ENCODE peak calls at places on chromosomes 13 and 19, in four cellular contexts. X is SK-N-SH, W is K562, K is GM12878. A is an unnamed sample.
A peak's percentile ranks its signal among the peaks of the same experiment; 100 is the strongest.

GRCh38 chr19:38037151-38037611 is 130.2 kb downstream of the SIPA1L3 start:
- DNase-seq in X (no peak), W (no peak), K (no peak), A (no peak)

GRCh38 chr13:31009166-31009565 is 76.7 kb downstream of the TEX26 start:
- DNase-seq in X (no peak), W (no peak), K (no peak), A (no peak)

GRCh38 chr13:113584870-113585671 is 518 bp downstream of the TFDP1 start:
- DNase-seq in X (peak; percentile 77), W (peak; percentile 56), K (no peak), A (peak; percentile 50)

GRCh38 chr13:50323440-50324070 is 308.3 kb downstream of the KCNRG start:
- DNase-seq in X (no peak), W (no peak), K (no peak), A (no peak)

GRCh38 chr19:45568732-45569131 is 15.9 kb downstream of the OPA3 start:
- DNase-seq in X (no peak), W (no peak), K (no peak), A (no peak)

GRCh38 chr13:101149735-101150380 is 266.4 kb downstream of the NALCN start:
- DNase-seq in X (peak; percentile 65), W (no peak), K (no peak), A (no peak)

GRCh38 chr19:17687857-17688784 is at the start of gene UNC13A:
- DNase-seq in X (peak; percentile 96), W (peak; percentile 90), K (no peak), A (no peak)

GRCh38 chr19:54421169-54421516 is 5.9 kb downstream of the TTYH1 start:
- DNase-seq in X (no peak), W (no peak), K (no peak), A (no peak)

GRCh38 chr19:46786236-46787039 is 2.0 kb downstream of the SLC1A5 start:
- DNase-seq in X (peak; percentile 86), W (peak; percentile 75), K (no peak), A (peak; percentile 61)

GRCh38 chr13:69585656-69586055 is 522.0 kb upstream of the ATXN8OS start:
- DNase-seq in X (no peak), W (no peak), K (no peak), A (no peak)

GRCh38 chr19:15615526-15615925 is 508 bp downstream of the CYP4F8 start:
- DNase-seq in X (no peak), W (no peak), K (no peak), A (no peak)

DNA sequence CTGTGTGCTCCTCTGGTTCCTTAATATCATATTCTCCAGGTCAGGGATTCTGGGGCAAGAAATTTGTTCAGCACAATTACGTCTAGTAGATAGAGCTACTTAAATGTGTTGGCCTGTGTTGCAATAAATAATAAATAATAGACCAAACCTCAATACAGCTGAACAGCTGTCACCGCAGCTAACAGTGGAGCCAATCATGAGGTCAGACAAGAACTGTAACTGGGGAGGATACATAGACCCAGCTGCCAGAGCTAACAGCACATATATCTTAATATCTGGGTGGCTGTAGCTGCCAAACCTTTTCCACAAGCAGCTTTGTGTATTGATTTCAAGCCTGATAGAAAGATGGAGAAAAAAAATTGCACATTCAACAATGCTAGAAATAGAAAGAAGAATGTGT is 1596.4 kb upstream of the PCDH20 start:
- DNase-seq in X (no peak), W (no peak), K (no peak), A (no peak)
- TF ChIP-seq CHD2 in X (no peak), W (no peak), K (no peak), A (no peak)

GRCh38 chr13:75766636-75767035 is 130.5 kb downstream of the LMO7 start:
- DNase-seq in X (no peak), W (no peak), K (no peak), A (no peak)
- H3K4me3 ChIP-seq in X (no peak overlapping the region), W (no peak overlapping the region), K (no peak overlapping the region), A (no peak overlapping the region)

DNA sequence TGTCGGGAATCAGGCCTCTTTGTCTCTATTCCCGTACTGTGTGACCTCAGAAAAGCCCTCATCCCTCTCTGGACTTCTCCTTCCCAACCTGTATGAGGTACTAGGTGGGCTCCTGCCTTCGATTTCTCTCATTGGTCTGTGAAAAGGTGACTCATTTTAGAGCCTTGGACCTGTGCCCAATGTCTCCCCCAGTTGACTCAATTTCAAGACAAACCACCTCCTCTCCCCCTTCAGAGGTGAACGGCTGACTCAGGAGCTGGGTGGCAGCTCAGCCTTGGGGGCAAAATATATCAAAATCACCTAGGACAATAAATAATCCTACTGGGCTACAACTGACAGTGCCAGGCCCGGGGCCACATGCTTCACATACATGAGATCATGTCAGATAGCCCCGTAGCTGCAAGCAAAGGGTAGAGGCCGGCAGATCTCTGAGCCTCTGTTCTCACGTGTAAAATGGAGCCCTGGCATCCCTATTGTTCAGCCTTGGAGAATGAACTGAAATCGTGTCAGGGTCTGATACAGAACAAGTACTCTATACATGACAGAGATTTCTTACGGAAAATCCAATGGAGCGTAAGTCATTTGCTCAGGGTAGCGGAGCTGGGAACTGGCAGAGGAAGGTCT is 543 bp downstream of the COQ8B start:
- DNase-seq in X (no peak), W (peak; percentile 54), K (peak; percentile 26), A (no peak)
- TF ChIP-seq NRF1 in X (no peak), W (no peak), K (no peak), A (no peak)

GRCh38 chr13:51331354-51331861 is 8.1 kb upstream of the SERPINE3 start:
- DNase-seq in X (no peak), W (no peak), K (peak; percentile 26), A (no peak)

GRCh38 chr13:51332566-51333361 is 6.7 kb upstream of the SERPINE3 start:
- DNase-seq in X (no peak), W (no peak), K (no peak), A (no peak)

GRCh38 chr13:51328488-51328887 is 11.0 kb upstream of the SERPINE3 start:
- DNase-seq in X (no peak), W (no peak), K (no peak), A (peak; percentile 77)

GRCh38 chr13:51333421-51333820 is 6.1 kb upstream of the SERPINE3 start:
- DNase-seq in X (no peak), W (no peak), K (no peak), A (no peak)

DNA sequence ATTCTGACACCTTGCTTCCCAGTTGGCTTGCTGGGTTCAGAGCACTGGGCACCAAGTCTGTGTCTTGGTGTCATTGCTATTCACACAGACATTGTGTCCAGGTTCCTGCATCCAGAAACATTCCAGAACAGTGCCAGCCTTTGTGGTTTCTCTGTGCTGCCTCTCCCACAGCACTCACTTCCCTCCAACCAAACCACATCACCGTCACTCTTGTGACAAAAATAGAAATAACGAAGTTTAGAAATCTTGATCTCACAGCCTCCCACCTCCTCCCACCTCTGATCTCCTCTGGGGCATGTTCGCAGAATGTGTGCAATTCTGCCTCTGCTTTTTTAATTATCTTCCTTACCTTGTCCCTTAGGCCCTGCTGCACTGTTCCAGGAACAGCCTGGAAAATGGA is 8.8 kb upstream of the SERPINE3 start:
- DNase-seq in X (no peak), W (no peak), K (peak; percentile 7), A (no peak)
- TF ChIP-seq CHD2 in X (no peak), W (no peak), K (peak; percentile 53), A (no peak)

GRCh38 chr13:99287544-99287943 is 19.7 kb downstream of the GPR183 start:
- DNase-seq in X (no peak), W (no peak), K (no peak), A (no peak)
- H3K4me3 ChIP-seq in X (no peak overlapping the region), W (no peak overlapping the region), K (no peak overlapping the region), A (no peak overlapping the region)

GRCh38 chr13:41007359-41008118 is 11.6 kb downstream of the ELF1 start:
- DNase-seq in X (no peak), W (no peak), K (no peak), A (no peak)
- TF ChIP-seq NRF1 in X (no peak), W (no peak), K (no peak), A (no peak)

DNA sequence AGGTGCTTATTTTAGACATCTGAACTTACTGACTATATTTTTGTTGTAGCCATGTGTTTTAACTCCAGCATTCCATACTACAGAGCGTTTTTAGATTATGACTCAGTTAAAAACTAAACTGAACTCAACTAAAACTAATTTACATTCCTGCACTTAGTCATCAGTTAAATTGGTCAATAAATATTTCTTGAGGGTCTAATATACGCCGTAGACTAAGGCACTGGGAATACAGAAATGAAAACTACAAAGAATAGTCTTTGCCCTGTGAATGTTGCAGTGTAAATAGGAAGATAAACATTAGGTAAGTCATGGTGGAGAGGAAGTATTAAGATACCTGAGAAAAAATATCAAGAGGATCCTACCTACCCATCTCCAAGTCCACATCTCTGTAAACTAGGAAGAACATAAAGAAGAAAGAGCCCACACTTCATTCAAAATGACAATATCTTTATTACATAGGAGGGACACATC is 52.7 kb downstream of the MBNL2 start:
- DNase-seq in X (no peak), W (no peak), K (no peak), A (no peak)
- TF ChIP-seq CHD2 in X (no peak), W (no peak), K (no peak), A (no peak)

DNA sequence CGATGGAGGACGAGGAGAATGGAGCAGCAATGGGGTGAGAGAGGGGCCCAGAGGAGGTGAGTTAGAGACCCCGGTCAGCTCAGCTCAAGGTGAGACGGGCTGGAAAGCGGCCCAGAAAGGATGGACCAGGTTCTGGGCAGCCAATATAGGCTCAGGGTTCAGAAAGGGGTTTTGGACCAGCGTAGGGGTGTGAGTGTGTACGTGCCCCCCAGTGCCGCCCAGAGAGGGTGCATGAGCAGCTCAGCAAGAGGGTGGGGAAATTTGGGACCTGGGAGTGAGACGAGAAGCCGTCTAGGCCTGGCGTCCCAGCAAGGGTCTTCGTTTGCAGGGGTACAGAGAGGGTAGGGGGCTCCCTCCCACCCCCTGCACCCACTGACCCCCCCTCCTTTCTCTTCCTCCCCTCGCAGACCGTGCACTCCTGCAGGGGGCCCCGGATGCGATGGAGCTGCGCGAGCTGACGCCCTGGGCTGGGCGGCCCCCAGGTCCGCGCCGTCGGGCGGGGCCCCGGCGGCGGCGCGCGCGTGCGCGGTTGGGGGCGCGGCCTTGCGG is 12.1 kb downstream of the FUT6 start:
- DNase-seq in X (no peak), W (no peak), K (no peak), A (no peak)
- H3K4me3 ChIP-seq in X (peak overlapping the region; percentile 67), W (peak overlapping the region; percentile 59), K (no peak overlapping the region), A (peak overlapping the region; percentile 74)

GRCh38 chr13:33009019-33009418 is 7.2 kb upstream of the KL start:
- DNase-seq in X (no peak), W (no peak), K (no peak), A (no peak)

GRCh38 chr13:33004454-33004853 is 11.8 kb upstream of the KL start:
- DNase-seq in X (no peak), W (no peak), K (no peak), A (no peak)

GRCh38 chr13:33006646-33007045 is 9.6 kb upstream of the KL start:
- DNase-seq in X (no peak), W (no peak), K (no peak), A (no peak)

GRCh38 chr13:33007237-33007636 is 9.0 kb upstream of the KL start:
- DNase-seq in X (no peak), W (no peak), K (no peak), A (no peak)

GRCh38 chr13:33007950-33008349 is 8.3 kb upstream of the KL start:
- DNase-seq in X (no peak), W (no peak), K (no peak), A (no peak)
- TF ChIP-seq NRF1 in X (no peak), W (no peak), K (no peak), A (no peak)